ENCODE peak calls at places on chromosomes 11 and 22, in six cellular contexts. B, U, A, Z, D and Q are unnamed samples.

GRCh38 chr11:130827697-130828377 is 88.4 kb downstream of the SNX19 start:
- DNase-seq in B (peak), A (peak), U (peak), Z (peak), D (peak), Q (peak)

GRCh38 chr22:26648761-26649363 is 8.5 kb upstream of the MIAT start:
- DNase-seq in Z (no peak), U (peak), A (no peak), B (no peak), D (no peak), Q (no peak)

GRCh38 chr11:120578591-120579154 is 67.1 kb downstream of the GRIK4 start:
- DNase-seq in D (peak), B (no peak), U (no peak), A (no peak), Z (no peak), Q (no peak)

GRCh38 chr11:37422511-37422910 is 824.5 kb upstream of the RAG2 start:
- DNase-seq in B (no peak), U (no peak), Z (no peak), D (no peak), A (no peak), Q (no peak)

GRCh38 chr11:45501980-45502545 is 163.4 kb downstream of the CHST1 start:
- DNase-seq in D (no peak), Z (no peak), A (no peak), U (no peak), B (no peak), Q (peak)

GRCh38 chr11:100966366-100966765 is 163.2 kb downstream of the PGR start:
- DNase-seq in A (no peak), U (no peak), Z (no peak), B (no peak), D (no peak), Q (no peak)

GRCh38 chr22:29096736-29097669 is 24.2 kb downstream of the KREMEN1 start:
- DNase-seq in B (no peak), A (peak), Z (peak), U (no peak), D (no peak), Q (no peak)

GRCh38 chr11:105100206-105100605 is 39.4 kb downstream of the CARD18 start:
- DNase-seq in U (no peak), B (peak), Z (no peak), D (no peak), A (no peak), Q (no peak)

GRCh38 chr22:25061605-25062377 is 109.3 kb downstream of the KIAA1671 start:
- DNase-seq in D (no peak), B (no peak), Z (no peak), A (no peak), U (no peak), Q (no peak)

GRCh38 chr11:68036141-68036716 is 2.6 kb upstream of the TCIRG1 start:
- DNase-seq in Z (no peak), U (no peak), D (peak), A (no peak), B (no peak), Q (peak)

GRCh38 chr22:22767876-22768602 is 119.6 kb upstream of the IGLL5 start:
- DNase-seq in Z (no peak), U (no peak), A (no peak), D (no peak), B (peak), Q (no peak)

GRCh38 chr11:60910711-60911366 is 3.1 kb upstream of the TMEM109 start:
- DNase-seq in A (no peak), D (no peak), Z (no peak), U (no peak), B (no peak), Q (no peak)

GRCh38 chr11:75631086-75631694 is 37.6 kb downstream of the MAP6 start:
- DNase-seq in Z (no peak), B (no peak), D (no peak), U (peak), A (peak), Q (no peak)

DNA sequence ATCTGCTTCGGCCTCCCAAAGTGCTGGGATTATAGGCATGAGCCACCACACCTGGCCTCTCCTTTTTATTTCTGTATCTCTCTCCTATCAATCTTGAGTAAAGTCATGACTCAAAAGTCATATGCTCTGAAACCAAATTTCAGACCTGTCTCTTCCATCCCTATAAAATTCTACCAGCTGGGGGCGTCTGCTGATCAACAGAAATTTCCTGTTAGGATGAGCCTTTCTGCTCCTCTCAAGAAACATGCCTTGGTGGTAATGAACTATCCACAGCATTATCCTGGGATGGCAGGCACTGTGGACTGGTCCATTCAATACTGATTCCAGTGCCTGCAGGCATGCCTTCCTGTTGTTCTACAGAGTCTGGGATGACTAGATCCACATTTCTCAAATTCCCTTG is 472.6 kb downstream of the NELL1 start:
- DNase-seq in U (no peak), D (no peak), Z (no peak), A (no peak), B (no peak), Q (no peak)
- TF ChIP-seq CTCF in U (no peak), D (peak), Z (no peak), A (peak), B (no peak), Q (no peak)

GRCh38 chr11:1482581-1483444 is 3.8 kb downstream of the MOB2 start:
- DNase-seq in A (no peak), U (no peak), Z (no peak), D (peak), B (peak), Q (peak)
- TF ChIP-seq CTCF in A (no peak), U (no peak), Z (peak), D (no peak), B (no peak), Q (no peak)

DNA sequence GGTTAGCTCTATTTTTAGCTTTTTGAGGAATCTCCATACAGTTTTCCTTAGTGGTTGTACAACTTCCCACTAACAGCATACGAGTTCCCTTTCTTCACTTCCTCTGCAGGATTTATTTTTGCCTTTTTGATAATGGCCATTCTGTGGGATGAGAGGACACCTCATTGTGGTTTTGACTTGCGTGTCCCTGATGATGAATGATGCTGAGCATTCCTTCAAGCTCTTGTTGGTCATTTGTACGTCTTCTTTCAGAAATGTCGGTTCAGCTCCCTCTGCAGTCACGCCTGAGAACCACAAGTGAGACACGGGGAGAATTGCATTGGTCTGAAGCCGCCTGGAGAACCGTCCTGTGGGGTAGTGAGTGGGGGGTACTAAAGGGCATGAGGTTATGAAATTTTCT is 2.0 kb upstream of the KRTAP5-10 start:
- DNase-seq in Z (no peak), A (peak), B (peak), D (no peak), U (peak), Q (no peak)
- TF ChIP-seq CTCF in Z (peak), A (peak), B (peak), D (peak), U (peak), Q (peak)

GRCh38 chr11:94668240-94668793 is 99.8 kb upstream of the AMOTL1 start:
- DNase-seq in U (no peak), Z (no peak), A (no peak), D (no peak), B (no peak), Q (no peak)

GRCh38 chr11:94669032-94669431 is 99.1 kb upstream of the AMOTL1 start:
- DNase-seq in U (no peak), B (no peak), D (no peak), A (no peak), Z (no peak), Q (no peak)

GRCh38 chr11:94665116-94665659 is 98.0 kb downstream of the PIWIL4 start:
- DNase-seq in U (no peak), A (no peak), D (no peak), B (no peak), Z (no peak), Q (no peak)

GRCh38 chr11:94664336-94664735 is 97.2 kb downstream of the PIWIL4 start:
- DNase-seq in B (no peak), D (no peak), U (no peak), A (no peak), Z (no peak), Q (no peak)

GRCh38 chr11:94666792-94667721 is 99.9 kb downstream of the PIWIL4 start:
- DNase-seq in D (no peak), B (no peak), Z (no peak), A (no peak), U (no peak), Q (no peak)
- TF ChIP-seq CTCF in D (no peak), B (no peak), Z (no peak), A (no peak), U (no peak), Q (no peak)

GRCh38 chr11:111918390-111919256 is at the start of gene C11orf52:
- DNase-seq in A (peak), D (peak), Z (peak), U (peak), B (no peak), Q (no peak)
- TF ChIP-seq CTCF in A (no peak), D (no peak), Z (no peak), U (no peak), B (no peak), Q (no peak)